ENCODE peak calls at places on chromosomes 13 and 19, in six cellular contexts. I, Y, Q, L, E and P are unnamed samples.

GRCh38 chr13:32117696-32118095 is 86.1 kb downstream of the FRY start:
- DNase-seq in I (no peak), Y (no peak), Q (no peak), L (no peak), E (no peak), P (no peak)

GRCh38 chr19:33032218-33032781 is 32.4 kb downstream of the RHPN2 start:
- DNase-seq in I (no peak), Y (no peak), Q (no peak), L (no peak), E (no peak), P (no peak)

GRCh38 chr19:55075366-55075998 is at the start of gene EPS8L1:
- DNase-seq in I (no peak), Y (no peak), Q (no peak), L (no peak), E (peak), P (peak)

GRCh38 chr13:105334211-105334610 is 1201.3 kb downstream of the EFNB2 start:
- DNase-seq in I (no peak), Y (no peak), Q (no peak), L (no peak), E (no peak), P (no peak)

GRCh38 chr19:23285948-23286347 is 35.8 kb upstream of the ZNF724 start:
- DNase-seq in I (no peak), Y (no peak), Q (no peak), L (no peak), E (no peak), P (no peak)

GRCh38 chr19:55930996-55931515 is 1.1 kb downstream of the NLRP13 start:
- DNase-seq in I (no peak), Y (peak), Q (no peak), L (no peak), E (no peak), P (no peak)

GRCh38 chr13:98345103-98345899 is 168.2 kb upstream of the RNF113B start:
- DNase-seq in I (no peak), Y (no peak), Q (no peak), L (no peak), E (no peak), P (no peak)

GRCh38 chr19:33997690-33998089 is 174.6 kb upstream of the LSM14A start:
- DNase-seq in I (no peak), Y (no peak), Q (no peak), L (no peak), E (no peak), P (no peak)

GRCh38 chr13:48596128-48596429 is 57.6 kb upstream of the CYSLTR2 start:
- DNase-seq in I (no peak), Y (no peak), Q (no peak), L (no peak), E (no peak), P (no peak)

GRCh38 chr19:2795827-2796658 is 10.7 kb downstream of the THOP1 start:
- DNase-seq in I (no peak), Y (no peak), Q (no peak), L (no peak), E (no peak), P (no peak)

GRCh38 chr19:44808463-44809371 is at the start of gene BCAM:
- DNase-seq in I (no peak), Y (no peak), Q (peak), L (peak), E (peak), P (peak)

GRCh38 chr19:29559743-29560142 is 33.9 kb downstream of the VSTM2B start:
- DNase-seq in I (no peak), Y (no peak), Q (no peak), L (no peak), E (no peak), P (no peak)

GRCh38 chr19:34325961-34326360 is 39.0 kb upstream of the GPI start:
- DNase-seq in I (no peak), Y (no peak), Q (no peak), L (no peak), E (no peak), P (no peak)

GRCh38 chr19:57583521-57584416 is at the start of gene ZIK1:
- DNase-seq in I (no peak), Y (peak), Q (peak), L (peak), E (peak), P (peak)

GRCh38 chr19:54107876-54108490 is 5.3 kb downstream of the NDUFA3 start:
- DNase-seq in I (no peak), Y (no peak), Q (no peak), L (no peak), E (no peak), P (no peak)

GRCh38 chr19:16026756-16027155 is 49.5 kb upstream of the TPM4 start:
- DNase-seq in I (no peak), Y (no peak), Q (no peak), L (no peak), E (no peak), P (no peak)
- TF ChIP-seq MAX in I (no peak), Y (no peak), Q (no peak), L (no peak), E (no peak), P (no peak)

DNA sequence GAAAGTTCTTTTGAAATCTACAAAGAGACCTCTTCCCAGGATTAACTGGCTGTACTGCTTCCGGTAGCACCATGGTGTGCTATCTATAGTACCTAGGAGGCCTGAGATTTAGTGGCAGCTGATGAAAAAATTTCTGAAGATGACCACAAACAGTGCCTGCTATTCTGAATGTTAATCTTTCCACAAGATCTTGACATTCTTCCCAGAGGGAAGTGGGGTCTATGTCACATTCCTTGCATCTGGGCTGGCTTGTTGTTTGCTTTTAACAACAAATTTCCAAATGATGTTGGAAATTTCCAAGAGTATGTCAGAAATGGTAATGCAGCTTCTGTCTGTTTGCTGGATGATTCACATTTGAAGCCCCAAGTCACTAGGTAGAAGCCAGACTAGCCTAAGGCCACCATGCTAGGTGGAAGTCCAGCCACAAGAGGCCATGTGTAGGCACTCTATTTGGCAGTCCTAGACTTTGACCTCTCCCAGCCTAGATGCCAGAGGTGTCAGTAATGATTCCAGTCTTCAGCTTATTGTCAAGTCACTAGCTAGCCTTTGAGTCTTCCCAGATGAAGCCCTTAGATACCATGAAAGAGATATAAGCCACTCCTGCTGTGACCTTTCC is 22.1 kb downstream of the SPART start:
- DNase-seq in I (no peak), Y (no peak), Q (no peak), L (peak), E (no peak), P (no peak)
- TF ChIP-seq SP1 in I (no peak), Y (no peak), Q (no peak), L (no peak), E (no peak), P (no peak)

GRCh38 chr19:18939922-18940775 is 868 bp downstream of the HOMER3 start:
- DNase-seq in I (no peak), Y (no peak), Q (no peak), L (no peak), E (peak), P (peak)
- TF ChIP-seq MAX in I (peak), Y (no peak), Q (no peak), L (no peak), E (no peak), P (no peak)

DNA sequence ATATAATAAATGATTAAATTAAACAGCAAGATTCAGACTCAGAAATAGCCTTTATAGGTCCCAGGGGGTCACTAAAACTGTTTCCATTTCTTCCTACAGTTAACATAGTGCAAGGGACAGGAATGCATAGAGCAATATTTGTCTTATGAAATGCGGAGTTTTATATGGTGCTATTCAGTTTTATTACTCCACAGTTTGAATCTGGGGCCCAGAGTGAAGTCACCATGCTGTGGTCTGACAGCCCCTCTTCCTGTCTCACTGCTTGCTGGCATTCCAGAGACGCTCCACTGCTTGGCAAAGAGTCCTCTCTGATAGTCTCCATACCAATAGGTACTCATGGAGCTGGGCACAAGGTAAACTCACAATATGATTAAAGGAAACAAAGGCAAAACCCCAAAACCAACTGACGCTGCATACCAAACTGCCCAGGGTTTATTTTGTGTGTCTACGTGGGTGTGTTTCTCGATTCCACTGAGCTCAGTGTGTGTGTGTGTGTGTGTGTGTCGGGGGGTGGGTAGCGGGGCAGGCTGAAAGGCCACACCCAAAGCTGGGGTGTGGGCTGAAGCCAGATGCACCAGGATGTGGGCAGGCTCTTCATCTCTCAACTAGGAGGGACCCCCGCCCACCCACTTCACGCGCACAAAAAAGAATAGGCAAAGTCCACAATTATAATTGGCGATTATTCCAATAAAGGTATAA is 277.9 kb downstream of the TSHZ3 start:
- DNase-seq in I (no peak), Y (no peak), Q (no peak), L (no peak), E (no peak), P (no peak)
- TF ChIP-seq SP1 in I (no peak), Y (no peak), Q (no peak), L (no peak), E (no peak), P (no peak)

GRCh38 chr13:36630181-36630806 is 43.5 kb upstream of the SERTM1 start:
- DNase-seq in I (no peak), Y (no peak), Q (no peak), L (no peak), E (no peak), P (no peak)

GRCh38 chr13:36628986-36629385 is 44.8 kb upstream of the SERTM1 start:
- DNase-seq in I (no peak), Y (no peak), Q (no peak), L (no peak), E (no peak), P (no peak)
- TF ChIP-seq MAX in I (no peak), Y (no peak), Q (no peak), L (no peak), E (no peak), P (no peak)

DNA sequence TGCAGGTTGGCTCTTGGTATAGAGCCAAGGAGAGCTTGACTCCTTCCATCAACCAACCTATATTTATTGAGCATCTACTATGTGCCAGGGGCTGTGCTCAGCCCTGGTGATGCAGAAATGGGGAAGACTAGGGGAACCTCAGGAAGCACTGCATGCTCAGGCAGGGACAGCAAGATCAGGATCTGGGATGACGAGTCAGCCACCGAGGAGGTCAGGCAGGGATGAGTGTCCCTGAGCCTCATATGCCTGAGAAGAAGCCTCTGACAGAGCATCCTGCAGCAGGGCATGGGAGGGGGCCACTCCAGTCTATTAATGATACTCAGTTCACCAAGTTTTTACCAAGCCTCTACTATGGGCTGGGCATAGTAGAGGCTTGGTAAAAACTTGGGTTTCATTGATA is 158.1 kb downstream of the KATNAL1 start:
- DNase-seq in I (no peak), Y (no peak), Q (no peak), L (no peak), E (no peak), P (no peak)
- TF ChIP-seq SP1 in I (no peak), Y (no peak), Q (no peak), L (no peak), E (no peak), P (no peak)

DNA sequence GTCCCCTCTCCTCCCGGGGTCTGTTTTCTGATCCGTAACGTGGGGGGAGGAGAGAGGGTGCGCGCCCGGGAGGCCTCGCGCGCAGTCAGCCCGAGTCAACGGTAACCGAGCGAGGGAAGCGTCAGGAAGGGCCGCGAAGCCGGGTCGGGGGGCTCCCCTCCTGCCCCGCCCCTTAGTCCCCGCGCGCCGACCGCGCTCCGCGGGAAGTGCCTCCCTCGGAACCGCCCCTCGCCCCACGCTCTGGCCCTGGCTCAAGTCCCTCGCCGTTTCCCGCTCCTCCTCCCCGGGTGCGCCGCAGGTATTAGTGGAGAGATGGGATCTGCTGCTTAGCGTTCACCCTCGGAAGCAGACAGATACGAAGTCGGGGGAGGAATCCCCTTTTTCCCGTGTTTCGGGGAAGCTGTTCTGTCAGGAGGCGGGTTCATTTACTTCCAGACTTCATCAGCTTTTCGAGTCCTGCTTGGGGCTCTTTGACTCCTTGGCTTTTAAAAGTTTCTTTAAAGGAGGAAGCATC is 770 bp downstream of the HNRNPM start:
- DNase-seq in I (no peak), Y (no peak), Q (peak), L (no peak), E (no peak), P (peak)
- TF ChIP-seq MAX in I (no peak), Y (no peak), Q (no peak), L (no peak), E (no peak), P (no peak)

GRCh38 chr19:4586245-4586644 is 26.8 kb upstream of the SEMA6B start:
- DNase-seq in I (no peak), Y (no peak), Q (no peak), L (no peak), E (no peak), P (no peak)

GRCh38 chr19:4585556-4585955 is 26.1 kb upstream of the SEMA6B start:
- DNase-seq in I (no peak), Y (no peak), Q (no peak), L (no peak), E (no peak), P (no peak)

GRCh38 chr19:4584670-4585460 is 25.4 kb upstream of the SEMA6B start:
- DNase-seq in I (no peak), Y (no peak), Q (peak), L (no peak), E (peak), P (peak)

GRCh38 chr19:4587527-4587926 is 28.0 kb upstream of the SEMA6B start:
- DNase-seq in I (no peak), Y (no peak), Q (no peak), L (no peak), E (no peak), P (no peak)

GRCh38 chr19:4586691-4587090 is 27.2 kb upstream of the SEMA6B start:
- DNase-seq in I (no peak), Y (no peak), Q (no peak), L (no peak), E (no peak), P (no peak)
- TF ChIP-seq SP1 in I (no peak), Y (no peak), Q (no peak), L (no peak), E (no peak), P (no peak)

GRCh38 chr13:83865161-83866137 is 16.8 kb downstream of the SLITRK1 start:
- DNase-seq in I (no peak), Y (no peak), Q (no peak), L (no peak), E (no peak), P (no peak)

DNA sequence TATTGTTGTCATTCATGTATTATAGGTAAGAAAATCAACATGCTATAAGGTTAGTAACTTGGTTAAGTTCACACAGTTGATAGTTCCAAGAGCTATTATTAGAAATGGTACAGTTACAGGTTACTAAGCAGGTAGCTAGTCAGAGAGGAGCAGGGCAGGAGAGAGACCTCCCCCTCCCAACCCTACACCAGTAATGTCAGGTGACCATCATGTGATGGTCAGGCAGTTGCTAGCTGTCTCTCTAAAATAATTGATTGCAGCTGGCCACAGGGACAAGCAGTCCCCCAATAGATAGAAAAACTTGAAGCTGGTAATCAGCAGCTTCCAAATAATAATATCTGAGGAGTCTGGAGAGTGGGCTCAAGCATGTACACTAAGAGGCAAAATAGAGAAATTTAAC is 14.6 kb downstream of the SLITRK1 start:
- DNase-seq in I (no peak), Y (no peak), Q (no peak), L (no peak), E (no peak), P (no peak)
- TF ChIP-seq MAX in I (no peak), Y (no peak), Q (no peak), L (no peak), E (no peak), P (no peak)

DNA sequence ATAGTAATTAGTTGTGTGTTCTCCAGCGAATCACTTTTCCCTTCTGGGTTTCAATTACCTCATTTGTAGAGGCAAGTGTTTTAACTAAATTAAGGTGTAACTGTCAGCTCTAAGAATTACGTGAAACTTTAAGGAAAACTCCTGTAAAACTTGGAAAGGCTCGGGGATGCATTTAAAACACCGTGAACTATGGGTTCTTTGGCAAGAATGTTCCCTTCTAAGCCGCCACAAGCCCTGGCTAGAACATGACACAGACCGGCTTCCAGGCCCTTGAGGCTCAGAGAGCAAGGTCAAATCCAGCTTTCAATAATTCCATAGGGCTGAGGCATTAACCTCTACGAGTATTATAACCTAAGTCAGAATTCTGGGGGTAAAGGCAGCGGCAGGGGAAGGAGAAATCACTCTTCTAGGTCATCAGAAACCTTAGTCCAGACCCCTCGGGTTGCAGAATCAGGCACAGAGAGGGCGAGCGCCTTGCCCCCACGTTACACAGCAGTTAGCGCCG is 662 bp downstream of the VWA8 start:
- DNase-seq in I (no peak), Y (no peak), Q (peak), L (peak), E (no peak), P (no peak)
- TF ChIP-seq SP1 in I (no peak), Y (no peak), Q (no peak), L (no peak), E (no peak), P (no peak)